ENCODE peak calls at places on chromosomes 2 and 18, in ten cellular contexts. P is ACHN; Y is amniotic stem cell; B is CD4-positive, alpha-beta T cell; N is HuH-7.5; E is iris pigment epithelial cell; F is cardiac muscle cell; U is astrocyte of the spinal cord; H is mucosa of descending colon; I is stomach. R is an unnamed sample.

GRCh38 chr2:114550895-114551793 is 108.7 kb downstream of the DPP10 start:
- DNase-seq in P (peak), Y (no peak), B (no peak), N (peak), E (peak), F (peak), U (peak), H (no peak), I (peak), R (peak)

GRCh38 chr2:25885933-25886332 is 7.6 kb upstream of the ASXL2 start:
- DNase-seq in P (peak), Y (peak), B (no peak), N (no peak), E (peak), F (no peak), U (peak), H (no peak), I (no peak), R (no peak)

GRCh38 chr18:46754188-46754587 is 2.7 kb downstream of the ST8SIA5 start:
- DNase-seq in P (no peak), Y (no peak), B (no peak), N (no peak), E (no peak), F (no peak), U (no peak), H (no peak), I (no peak), R (no peak)

GRCh38 chr2:158993721-158994587 is 25.5 kb downstream of the TANC1 start:
- DNase-seq in P (no peak), Y (no peak), B (no peak), N (no peak), E (peak), F (peak), U (no peak), H (no peak), I (no peak), R (no peak)

GRCh38 chr2:233354971-233355574 is 779 bp downstream of the DGKD start:
- DNase-seq in P (peak), Y (no peak), B (no peak), N (peak), E (peak), F (no peak), U (peak), H (peak), I (peak), R (peak)

GRCh38 chr2:122028371-122029102 is 273.1 kb downstream of the TSN start:
- DNase-seq in P (no peak), Y (peak), B (no peak), N (no peak), E (peak), F (peak), U (peak), H (no peak), I (no peak), R (no peak)

GRCh38 chr2:37436324-37436723 is 91.9 kb downstream of the QPCT start:
- DNase-seq in P (no peak), Y (no peak), B (no peak), N (no peak), E (peak), F (no peak), U (peak), H (no peak), I (no peak), R (no peak)

GRCh38 chr2:63346441-63346840 is 241.8 kb downstream of the WDPCP start:
- DNase-seq in P (no peak), Y (no peak), B (no peak), N (no peak), E (no peak), F (no peak), U (no peak), H (no peak), I (no peak), R (no peak)

GRCh38 chr2:223037433-223037800 is 14.6 kb upstream of the KCNE4 start:
- DNase-seq in P (no peak), Y (no peak), B (no peak), N (no peak), E (no peak), F (no peak), U (no peak), H (no peak), I (no peak), R (no peak)

GRCh38 chr2:1559589-1560175 is 146.4 kb downstream of the TPO start:
- DNase-seq in P (no peak), Y (no peak), B (no peak), N (no peak), E (no peak), F (no peak), U (no peak), H (no peak), I (no peak), R (no peak)

GRCh38 chr2:45267062-45267702 is 257.9 kb upstream of the SIX2 start:
- DNase-seq in P (no peak), Y (no peak), B (no peak), N (no peak), E (no peak), F (no peak), U (no peak), H (no peak), I (peak), R (no peak)

GRCh38 chr2:74020717-74021406 is 36.2 kb downstream of the TET3 start:
- DNase-seq in P (no peak), Y (no peak), B (no peak), N (no peak), E (peak), F (no peak), U (no peak), H (no peak), I (no peak), R (no peak)

GRCh38 chr2:174013310-174013751 is 48.2 kb upstream of the SP3 start:
- DNase-seq in P (peak), Y (no peak), B (no peak), N (no peak), E (no peak), F (peak), U (no peak), H (peak), I (no peak), R (no peak)

GRCh38 chr18:59814872-59815271 is 84.9 kb upstream of the PMAIP1 start:
- DNase-seq in P (peak), Y (peak), B (no peak), N (no peak), E (peak), F (peak), U (peak), H (no peak), I (no peak), R (no peak)

GRCh38 chr18:12995952-12996477 is 4.9 kb downstream of the CEP192 start:
- DNase-seq in P (no peak), Y (no peak), B (no peak), N (no peak), E (no peak), F (no peak), U (no peak), H (no peak), I (no peak), R (no peak)

GRCh38 chr2:157899125-157899839 is 23.2 kb upstream of the ACVR1 start:
- DNase-seq in P (no peak), Y (no peak), B (no peak), N (no peak), E (no peak), F (no peak), U (no peak), H (no peak), I (no peak), R (no peak)

GRCh38 chr2:8515390-8515761 is 166.5 kb upstream of the ID2 start:
- DNase-seq in P (no peak), Y (no peak), B (peak), N (no peak), E (no peak), F (no peak), U (no peak), H (peak), I (peak), R (no peak)

GRCh38 chr2:241154915-241155314 is 4.6 kb downstream of the PPP1R7 start:
- DNase-seq in P (no peak), Y (no peak), B (no peak), N (no peak), E (no peak), F (no peak), U (peak), H (no peak), I (no peak), R (no peak)

GRCh38 chr2:183124222-183124956 is at the start of gene NUP35:
- DNase-seq in P (peak), Y (peak), B (peak), N (peak), E (peak), F (peak), U (peak), H (peak), I (peak), R (peak)

GRCh38 chr2:110865188-110865587 is 132.8 kb downstream of the ACOXL start:
- DNase-seq in P (no peak), Y (no peak), B (no peak), N (no peak), E (peak), F (peak), U (no peak), H (no peak), I (no peak), R (no peak)

GRCh38 chr18:6219116-6219717 is 195.5 kb downstream of the L3MBTL4 start:
- DNase-seq in P (peak), Y (peak), B (no peak), N (peak), E (peak), F (peak), U (peak), H (no peak), I (no peak), R (peak)

GRCh38 chr2:234191819-234192407 is 141.4 kb downstream of the SPP2 start:
- DNase-seq in P (peak), Y (no peak), B (no peak), N (no peak), E (no peak), F (peak), U (peak), H (no peak), I (no peak), R (no peak)

GRCh38 chr2:61178603-61179545 is 16.9 kb downstream of the C2orf74 start:
- DNase-seq in P (peak), Y (no peak), B (no peak), N (no peak), E (peak), F (peak), U (no peak), H (peak), I (no peak), R (no peak)

GRCh38 chr2:223586261-223586660 is 15.9 kb downstream of the SCG2 start:
- DNase-seq in P (no peak), Y (no peak), B (no peak), N (no peak), E (peak), F (peak), U (peak), H (no peak), I (no peak), R (peak)

GRCh38 chr2:69538872-69539548 is 101.8 kb upstream of the NFU1 start:
- DNase-seq in P (peak), Y (no peak), B (no peak), N (no peak), E (peak), F (peak), U (no peak), H (no peak), I (no peak), R (no peak)

GRCh38 chr2:39642054-39642742 is 23.5 kb upstream of the TMEM178A start:
- DNase-seq in P (peak), Y (peak), B (no peak), N (no peak), E (peak), F (peak), U (peak), H (no peak), I (no peak), R (peak)

GRCh38 chr2:100814453-100814852 is 5.5 kb upstream of the NPAS2 start:
- DNase-seq in P (no peak), Y (no peak), B (no peak), N (no peak), E (no peak), F (no peak), U (no peak), H (no peak), I (peak), R (no peak)

GRCh38 chr2:104654813-104655212 is 199.1 kb upstream of the POU3F3 start:
- DNase-seq in P (no peak), Y (no peak), B (no peak), N (no peak), E (no peak), F (peak), U (no peak), H (no peak), I (no peak), R (no peak)

GRCh38 chr2:58649746-58650145 is 408.6 kb upstream of the FANCL start:
- DNase-seq in P (no peak), Y (no peak), B (no peak), N (no peak), E (no peak), F (no peak), U (no peak), H (no peak), I (no peak), R (no peak)

GRCh38 chr2:66439291-66440010 is 4.5 kb downstream of the MEIS1 start:
- DNase-seq in P (no peak), Y (no peak), B (no peak), N (no peak), E (no peak), F (peak), U (peak), H (peak), I (no peak), R (no peak)

GRCh38 chr2:145258903-145259579 is 739.1 kb upstream of the ZEB2 start:
- DNase-seq in P (no peak), Y (no peak), B (no peak), N (no peak), E (peak), F (peak), U (peak), H (no peak), I (no peak), R (no peak)

GRCh38 chr2:65231121-65231520 is 3.5 kb downstream of the ACTR2 start:
- DNase-seq in P (peak), Y (no peak), B (no peak), N (no peak), E (peak), F (peak), U (peak), H (no peak), I (no peak), R (no peak)

GRCh38 chr18:57352761-57353136 is 392 bp downstream of the ST8SIA3 start:
- DNase-seq in P (no peak), Y (no peak), B (no peak), N (no peak), E (no peak), F (no peak), U (no peak), H (no peak), I (no peak), R (peak)

GRCh38 chr2:43184339-43184895 is 42.0 kb downstream of the ZFP36L2 start:
- DNase-seq in P (peak), Y (peak), B (peak), N (no peak), E (peak), F (peak), U (peak), H (no peak), I (no peak), R (no peak)

GRCh38 chr2:234978466-234979203 is 26.8 kb downstream of the SH3BP4 start:
- DNase-seq in P (peak), Y (no peak), B (no peak), N (no peak), E (no peak), F (peak), U (peak), H (no peak), I (peak), R (no peak)

GRCh38 chr2:207683879-207684627 is 27.4 kb upstream of the CCNYL1 start:
- DNase-seq in P (peak), Y (peak), B (no peak), N (peak), E (peak), F (peak), U (peak), H (no peak), I (no peak), R (no peak)